ENCODE peak calls at places on chromosomes 4 and X, in nine cellular contexts. S, C, Q, U, Z, A, M, R and I are unnamed samples.

GRCh38 chr4:32429151-32429550 is 1709.0 kb downstream of the PCDH7 start:
- DNase-seq in M (no peak), R (no peak), A (no peak), Z (no peak), Q (no peak), C (no peak), U (no peak), S (no peak), I (no peak)

GRCh38 chrX:46803140-46803539 is 33.7 kb upstream of the RP2 start:
- DNase-seq in Q (no peak), S (no peak), U (no peak), A (no peak), R (no peak), Z (no peak), M (no peak), C (peak), I (peak)

GRCh38 chr4:167232805-167233522 is 1.3 kb downstream of the SPOCK3 start:
- DNase-seq in A (no peak), Q (no peak), R (no peak), C (no peak), Z (no peak), M (no peak), U (no peak), S (no peak), I (no peak)

GRCh38 chr4:3773552-3774001 is 7.4 kb downstream of the ADRA2C start:
- DNase-seq in C (no peak), Q (no peak), M (no peak), A (no peak), R (no peak), S (no peak), U (no peak), Z (no peak), I (no peak)

GRCh38 chr4:121726642-121727268 is 30.0 kb upstream of the ANXA5 start:
- DNase-seq in Q (no peak), C (peak), R (no peak), M (no peak), U (no peak), Z (no peak), A (no peak), S (peak), I (peak)

GRCh38 chr4:132417220-132417619 is 731.9 kb upstream of the PCDH10 start:
- DNase-seq in S (peak), Q (no peak), R (no peak), C (no peak), M (no peak), U (no peak), Z (no peak), A (no peak), I (no peak)

GRCh38 chrX:101347859-101348451 is 587 bp downstream of the TIMM8A start:
- DNase-seq in Q (no peak), S (no peak), R (peak), C (peak), Z (no peak), M (no peak), A (peak), U (no peak), I (no peak)

GRCh38 chr4:111048316-111048715 is 425.4 kb upstream of the PITX2 start:
- DNase-seq in A (no peak), C (no peak), R (no peak), Q (no peak), S (no peak), U (no peak), M (no peak), Z (no peak), I (no peak)

DNA sequence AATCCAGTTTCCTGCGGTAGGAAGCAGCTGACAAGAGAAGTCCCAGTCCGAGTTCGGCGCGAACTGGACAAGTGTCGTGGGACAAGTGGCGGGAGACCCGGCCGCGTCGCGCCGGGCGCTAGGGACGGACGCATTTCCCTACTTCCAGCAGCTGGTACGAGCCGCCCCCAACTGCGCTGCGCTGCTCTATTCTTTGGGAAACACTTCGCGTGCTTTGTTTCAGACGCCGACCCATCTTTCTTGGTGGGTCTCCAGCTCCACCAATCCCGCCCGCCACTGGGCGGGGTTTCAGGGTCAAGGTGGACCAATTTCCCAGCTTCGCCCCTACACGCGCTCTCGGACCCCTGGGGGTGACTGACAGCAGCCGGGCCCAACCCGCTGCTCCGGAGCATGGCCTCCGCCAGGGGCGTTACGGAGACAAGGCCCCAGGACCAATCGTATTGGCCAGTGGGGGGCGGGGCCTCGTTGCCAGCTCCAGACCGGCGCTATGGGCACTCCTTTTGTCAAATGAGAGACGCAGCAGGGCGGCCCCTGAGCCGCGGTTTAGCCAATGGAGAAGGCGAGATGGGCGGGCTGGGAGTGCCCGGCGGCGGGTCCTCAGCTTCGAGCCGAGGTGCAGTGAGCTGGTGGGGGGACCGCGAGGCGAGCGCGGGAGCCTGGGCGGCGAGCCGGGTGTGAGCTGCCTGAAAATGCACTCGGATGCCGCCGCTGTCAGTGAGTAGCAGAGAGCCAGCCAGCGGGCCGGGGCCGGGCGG is at the start of gene DCUN1D4:
- DNase-seq in U (peak), A (peak), R (peak), S (peak), C (peak), M (peak), Q (peak), Z (peak), I (peak)
- TF ChIP-seq POLR2A in U (peak), A (peak), R (peak), S (no peak), C (peak), M (no peak), Q (no peak), Z (peak), I (peak)

DNA sequence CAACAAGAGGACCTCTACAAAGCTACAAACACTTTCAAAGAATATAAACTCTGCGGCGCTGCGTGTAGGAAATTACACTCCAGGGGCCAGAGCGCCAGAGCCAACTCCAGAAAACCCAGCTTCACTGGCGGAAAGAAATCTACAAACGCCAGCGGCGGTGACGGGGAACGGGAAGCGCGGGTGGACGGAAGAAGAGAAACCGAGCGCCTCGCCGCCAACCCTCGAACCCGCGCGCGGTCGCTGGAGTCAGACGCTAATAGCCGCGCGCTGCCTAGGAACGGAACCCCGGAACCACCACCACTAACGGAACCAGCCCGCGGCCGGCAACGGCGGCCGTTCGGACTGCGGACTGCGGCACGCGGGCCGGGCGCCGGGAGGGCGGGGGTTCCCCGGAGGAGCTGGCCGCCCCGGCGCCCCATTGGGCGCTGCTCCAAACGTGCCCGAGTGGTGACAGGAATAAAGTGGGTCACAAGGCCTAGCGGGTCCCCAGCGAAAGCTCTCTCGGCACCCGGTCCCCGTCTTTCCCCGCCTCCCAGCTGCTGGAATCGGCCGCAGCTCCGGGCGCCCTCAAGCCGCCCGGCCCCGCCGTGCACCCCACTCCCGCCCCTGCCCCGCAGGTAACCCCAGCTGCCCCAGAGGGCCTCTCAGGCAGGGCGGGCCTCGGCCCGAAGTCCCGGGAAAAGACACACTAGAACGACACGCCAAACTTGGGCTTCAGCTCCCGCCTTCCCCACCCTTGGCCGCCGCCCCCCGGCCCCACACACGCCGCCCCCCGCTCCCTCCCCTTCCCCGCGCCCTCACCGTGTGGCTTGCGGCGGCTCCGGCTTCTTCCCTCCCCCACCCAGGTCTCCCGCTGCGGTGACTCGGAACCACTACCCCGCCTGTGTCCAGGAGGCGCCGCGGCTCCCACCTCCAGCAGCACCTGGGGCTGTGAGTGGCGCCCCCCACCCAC is 752 bp downstream of the CLOCK start:
- DNase-seq in R (peak), A (peak), S (peak), Q (peak), M (peak), U (peak), C (peak), Z (peak), I (peak)
- TF ChIP-seq POLR2A in R (peak), A (no peak), S (peak), Q (no peak), M (peak), U (peak), C (peak), Z (peak), I (peak)

DNA sequence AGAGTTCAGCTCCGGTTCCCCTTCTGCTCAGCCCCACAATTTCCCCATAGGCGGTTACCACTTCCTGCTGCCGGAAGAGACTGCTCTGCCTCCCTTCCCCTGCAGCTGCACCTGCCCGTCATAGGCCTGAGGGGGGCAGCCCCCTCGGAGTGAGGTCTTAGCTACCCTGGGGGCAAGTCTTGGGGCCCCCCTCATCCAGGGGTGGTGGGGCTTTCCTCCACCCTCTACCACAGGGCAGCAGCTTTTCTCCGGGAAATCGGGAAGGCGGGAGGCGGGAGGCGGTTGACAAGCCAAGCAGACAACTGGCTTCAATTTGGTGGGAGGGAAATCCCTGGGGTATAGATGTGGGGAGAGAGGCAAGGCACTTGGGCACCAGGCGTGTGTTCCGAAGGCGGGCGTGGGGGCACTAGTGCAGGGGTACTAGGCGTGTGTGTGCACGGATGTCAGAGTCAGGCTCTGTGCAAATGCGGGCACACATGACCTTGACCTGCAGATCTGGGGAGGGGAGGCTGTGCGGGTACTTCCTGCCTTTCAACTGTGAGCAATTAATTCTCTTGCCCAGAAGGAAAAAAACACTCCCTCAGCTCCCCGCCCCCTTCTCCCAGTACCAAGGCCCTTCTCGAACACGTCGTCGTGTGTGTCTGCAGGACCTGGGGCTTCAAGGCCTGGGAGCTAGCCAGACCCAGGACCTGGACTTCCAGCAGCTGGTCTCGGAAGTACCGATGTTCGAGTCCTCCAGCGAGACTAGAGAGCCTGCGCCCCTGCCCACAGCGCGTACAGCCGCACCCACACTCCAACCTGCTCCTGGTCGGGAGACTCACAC is 1.0 kb upstream of the ARHGAP4 start:
- DNase-seq in R (no peak), Z (peak), Q (no peak), U (no peak), S (no peak), C (peak), A (peak), M (peak), I (peak)
- TF ChIP-seq POLR2A in R (no peak), Z (no peak), Q (no peak), U (no peak), S (no peak), C (peak), A (no peak), M (no peak), I (no peak)

GRCh38 chrX:10156199-10157031 is at the start of gene CLCN4:
- DNase-seq in C (peak), R (peak), A (peak), U (no peak), Q (no peak), Z (peak), S (peak), M (no peak), I (peak)
- TF ChIP-seq POLR2A in C (no peak), R (no peak), A (no peak), U (peak), Q (no peak), Z (peak), S (no peak), M (no peak), I (peak)

GRCh38 chr4:20700007-20700761 is at the start of gene PACRGL:
- DNase-seq in R (peak), S (peak), A (peak), U (peak), Q (peak), M (peak), Z (peak), C (peak), I (peak)
- TF ChIP-seq POLR2A in R (peak), S (peak), A (no peak), U (peak), Q (no peak), M (peak), Z (peak), C (peak), I (peak)